ENCODE peak calls at places on chromosomes 6 and 20, in six cellular contexts. B is fibroblast of mammary gland; K is HS-5; V is effector CD8-positive, alpha-beta T cell; X is iPS DF 19.7; S is GM04504. N is an unnamed sample.

GRCh38 chr6:36977470-36977941 is 8.5 kb downstream of the MTCH1 start:
- DNase-seq in B (peak; percentile 42), K (no peak), S (no peak), V (peak; percentile 4), X (no peak), N (no peak)

GRCh38 chr6:97689078-97689754 is 406.2 kb upstream of the MMS22L start:
- DNase-seq in X (peak; percentile 20), K (no peak), B (no peak), S (no peak), V (no peak), N (no peak)

GRCh38 chr6:51495806-51496380 is 591.5 kb downstream of the PKHD1 start:
- DNase-seq in B (no peak), S (no peak), X (no peak), K (no peak), V (no peak), N (no peak)

GRCh38 chr20:62805365-62805710 is 703 bp downstream of the OGFR start:
- DNase-seq in S (no peak), B (no peak), V (no peak), X (no peak), K (no peak), N (no peak)

GRCh38 chr6:1127129-1127528 is 184.8 kb upstream of the FOXQ1 start:
- DNase-seq in X (no peak), S (no peak), B (no peak), K (no peak), V (no peak), N (no peak)

GRCh38 chr6:153170511-153170910 is 39.4 kb upstream of the RGS17 start:
- DNase-seq in B (peak; percentile 86), K (peak; percentile 76), X (no peak), V (no peak), S (peak; percentile 20), N (no peak)

GRCh38 chr6:99016355-99016754 is 68.6 kb upstream of the FBXL4 start:
- DNase-seq in X (no peak), S (peak; percentile 24), B (peak; percentile 61), K (peak; percentile 72), V (no peak), N (no peak)

GRCh38 chr6:151417477-151417876 is 26.1 kb upstream of the ZBTB2 start:
- DNase-seq in K (no peak), X (no peak), S (no peak), V (no peak), B (no peak), N (no peak)

GRCh38 chr6:138988469-138988834 is 399 bp upstream of the REPS1 start:
- DNase-seq in K (no peak), V (no peak), B (peak; percentile 42), S (no peak), X (no peak), N (no peak)

GRCh38 chr20:17558154-17558940 is 11.5 kb upstream of the DSTN start:
- DNase-seq in K (peak; percentile 83), B (peak; percentile 88), V (no peak), S (peak; percentile 85), X (peak; percentile 64), N (no peak)

GRCh38 chr6:111909238-111909637 is 36.0 kb upstream of the FYN start:
- DNase-seq in B (no peak), X (no peak), K (no peak), S (no peak), V (no peak), N (no peak)

GRCh38 chr20:37538003-37538402 is 10.3 kb upstream of the BLCAP start:
- DNase-seq in K (no peak), X (no peak), S (no peak), V (no peak), B (peak; percentile 61), N (no peak)

GRCh38 chr20:14643146-14643545 is 305.7 kb upstream of the FLRT3 start:
- DNase-seq in K (no peak), V (no peak), X (no peak), B (no peak), S (no peak), N (no peak)

GRCh38 chr6:100554228-100554627 is 89.5 kb upstream of the SIM1 start:
- DNase-seq in V (no peak), B (no peak), X (no peak), K (no peak), S (no peak), N (no peak)